ENCODE peak calls at places on chromosomes 5 and 9, in four cellular contexts. One of them, this sample, is unnamed.

GRCh38 chr9:128190516-128191405 is 611 bp downstream of the CIZ1 start:
- DNase-seq in endothelial cell: no peak
- DNase-seq in A549: no peak
- DNase-seq in effector CD8-positive, alpha-beta T cell: peak
- DNase-seq in this sample: no peak

GRCh38 chr5:67350185-67350584 is 153.6 kb upstream of the CD180 start:
- DNase-seq in endothelial cell: no peak
- DNase-seq in effector CD8-positive, alpha-beta T cell: no peak
- DNase-seq in A549: no peak
- DNase-seq in this sample: no peak

GRCh38 chr5:17260549-17260948 is 43.1 kb downstream of the BASP1 start:
- DNase-seq in endothelial cell: no peak
- DNase-seq in A549: no peak
- DNase-seq in effector CD8-positive, alpha-beta T cell: no peak
- DNase-seq in this sample: no peak

GRCh38 chr5:134784241-134784920 is 25.8 kb downstream of the DDX46 start:
- DNase-seq in effector CD8-positive, alpha-beta T cell: no peak
- DNase-seq in endothelial cell: no peak
- DNase-seq in A549: no peak
- DNase-seq in this sample: no peak

GRCh38 chr5:1060535-1060981 is 51.3 kb downstream of the SLC12A7 start:
- DNase-seq in effector CD8-positive, alpha-beta T cell: no peak
- DNase-seq in endothelial cell: no peak
- DNase-seq in A549: no peak
- DNase-seq in this sample: no peak

GRCh38 chr5:78760411-78761169 is 112.0 kb upstream of the LHFPL2 start:
- DNase-seq in effector CD8-positive, alpha-beta T cell: no peak
- DNase-seq in A549: no peak
- DNase-seq in endothelial cell: no peak
- DNase-seq in this sample: no peak

GRCh38 chr9:4365055-4365454 is 65.2 kb upstream of the GLIS3 start:
- DNase-seq in effector CD8-positive, alpha-beta T cell: no peak
- DNase-seq in endothelial cell: no peak
- DNase-seq in A549: no peak
- DNase-seq in this sample: no peak

GRCh38 chr5:157497875-157498611 is 38.0 kb downstream of the NIPAL4 start:
- DNase-seq in endothelial cell: no peak
- DNase-seq in effector CD8-positive, alpha-beta T cell: no peak
- DNase-seq in A549: no peak
- DNase-seq in this sample: no peak

GRCh38 chr5:168765220-168766037 is 186.3 kb upstream of the PANK3 start:
- DNase-seq in A549: no peak
- DNase-seq in endothelial cell: no peak
- DNase-seq in effector CD8-positive, alpha-beta T cell: no peak
- DNase-seq in this sample: no peak

GRCh38 chr5:132856011-132856410 is 10.3 kb downstream of the GDF9 start:
- DNase-seq in endothelial cell: no peak
- DNase-seq in A549: no peak
- DNase-seq in effector CD8-positive, alpha-beta T cell: no peak
- DNase-seq in this sample: no peak

GRCh38 chr5:160083012-160083436 is 36.2 kb downstream of the PWWP2A start:
- DNase-seq in A549: no peak
- DNase-seq in endothelial cell: no peak
- DNase-seq in effector CD8-positive, alpha-beta T cell: no peak
- DNase-seq in this sample: no peak

GRCh38 chr9:98280574-98280973 is 25.1 kb upstream of the TBC1D2 start:
- DNase-seq in effector CD8-positive, alpha-beta T cell: no peak
- DNase-seq in A549: no peak
- DNase-seq in endothelial cell: no peak
- DNase-seq in this sample: no peak

GRCh38 chr5:66680227-66680626 is 84.0 kb downstream of the MAST4 start:
- DNase-seq in endothelial cell: no peak
- DNase-seq in effector CD8-positive, alpha-beta T cell: no peak
- DNase-seq in A549: no peak
- DNase-seq in this sample: no peak

GRCh38 chr9:16532272-16532671 is 338.2 kb downstream of the BNC2 start:
- DNase-seq in endothelial cell: no peak
- DNase-seq in effector CD8-positive, alpha-beta T cell: no peak
- DNase-seq in A549: no peak
- DNase-seq in this sample: no peak

GRCh38 chr5:81656788-81657187 is 94.1 kb downstream of the SSBP2 start:
- DNase-seq in effector CD8-positive, alpha-beta T cell: no peak
- DNase-seq in A549: no peak
- DNase-seq in endothelial cell: no peak
- DNase-seq in this sample: no peak

GRCh38 chr5:124956471-124957029 is 210.1 kb upstream of the ZNF608 start:
- DNase-seq in A549: no peak
- DNase-seq in effector CD8-positive, alpha-beta T cell: no peak
- DNase-seq in endothelial cell: no peak
- DNase-seq in this sample: no peak

GRCh38 chr9:76162109-76162730 is 232.0 kb downstream of the RFK start:
- DNase-seq in endothelial cell: no peak
- DNase-seq in A549: no peak
- DNase-seq in effector CD8-positive, alpha-beta T cell: no peak
- DNase-seq in this sample: no peak

GRCh38 chr5:14109771-14110170 is 33.4 kb upstream of the TRIO start:
- DNase-seq in endothelial cell: no peak
- DNase-seq in A549: no peak
- DNase-seq in effector CD8-positive, alpha-beta T cell: no peak
- DNase-seq in this sample: no peak

GRCh38 chr5:178221857-178222256 is 10.7 kb downstream of the PHYKPL start:
- DNase-seq in effector CD8-positive, alpha-beta T cell: no peak
- DNase-seq in A549: no peak
- DNase-seq in endothelial cell: no peak
- DNase-seq in this sample: no peak

GRCh38 chr9:124008307-124008854 is 3.2 kb upstream of the LHX2 start:
- DNase-seq in effector CD8-positive, alpha-beta T cell: no peak
- DNase-seq in A549: peak
- DNase-seq in endothelial cell: peak
- DNase-seq in this sample: no peak

GRCh38 chr9:98794802-98795201 is 1.6 kb downstream of the ANKS6 start:
- DNase-seq in endothelial cell: no peak
- DNase-seq in effector CD8-positive, alpha-beta T cell: no peak
- DNase-seq in A549: no peak
- DNase-seq in this sample: no peak

GRCh38 chr9:109166171-109166770 is 778 bp downstream of the FRRS1L start:
- DNase-seq in effector CD8-positive, alpha-beta T cell: no peak
- DNase-seq in endothelial cell: no peak
- DNase-seq in A549: no peak
- DNase-seq in this sample: no peak

GRCh38 chr5:76944638-76945037 is 8.2 kb upstream of the CRHBP start:
- DNase-seq in effector CD8-positive, alpha-beta T cell: no peak
- DNase-seq in A549: no peak
- DNase-seq in endothelial cell: no peak
- DNase-seq in this sample: no peak

GRCh38 chr9:133734600-133735414 is 3.3 kb downstream of the SARDH start:
- DNase-seq in A549: no peak
- DNase-seq in endothelial cell: no peak
- DNase-seq in effector CD8-positive, alpha-beta T cell: no peak
- DNase-seq in this sample: no peak